ENCODE peak calls at places on chromosomes 13 and 19, in five cellular contexts. I, L, U, T and V are unnamed samples.
A peak's percentile ranks its signal among the peaks of the same experiment; 100 is the strongest.

GRCh38 chr19:3614858-3615505 is 8.3 kb upstream of the TBXA2R start:
- DNase-seq in I (no peak), L (no peak), U (no peak), T (no peak), V (no peak)

GRCh38 chr19:19434483-19435045 is 29.1 kb downstream of the GATAD2A start:
- DNase-seq in I (no peak), L (no peak), T (no peak), U (no peak), V (no peak)

GRCh38 chr13:94464771-94465170 is 14.7 kb downstream of the DCT start:
- DNase-seq in T (no peak), I (no peak), L (no peak), U (no peak), V (peak; percentile 52)

GRCh38 chr13:42740753-42741152 is 40.6 kb upstream of the FAM216B start:
- DNase-seq in T (peak; percentile 9), U (peak; percentile 31), L (no peak), I (peak; percentile 7), V (peak; percentile 76)

GRCh38 chr19:10288662-10289166 is 1.0 kb upstream of the ICAM5 start:
- DNase-seq in I (peak; percentile 7), L (peak; percentile 86), T (peak; percentile 83), U (no peak), V (peak; percentile 100)

GRCh38 chr19:6092329-6093286 is 17.7 kb downstream of the RFX2 start:
- DNase-seq in U (peak; percentile 73), I (peak; percentile 87), T (no peak), L (peak; percentile 41), V (no peak)

GRCh38 chr13:53010374-53011105 is 18.1 kb upstream of the OLFM4 start:
- DNase-seq in U (no peak), T (no peak), I (peak; percentile 68), L (no peak), V (no peak)

GRCh38 chr19:4575978-4576933 is 16.8 kb upstream of the SEMA6B start:
- DNase-seq in U (peak; percentile 66), I (peak; percentile 40), T (peak; percentile 85), L (peak; percentile 62), V (peak; percentile 86)

GRCh38 chr13:41064493-41064892 is 3.2 kb downstream of the WBP4 start:
- DNase-seq in I (no peak), L (no peak), T (no peak), U (no peak), V (no peak)

GRCh38 chr13:52617070-52618060 is 24.9 kb upstream of the HNRNPA1L2 start:
- DNase-seq in L (peak; percentile 92), U (peak; percentile 85), T (peak; percentile 88), I (peak; percentile 86), V (peak; percentile 96)

GRCh38 chr13:114096811-114097503 is 35.5 kb downstream of the RASA3 start:
- DNase-seq in I (peak; percentile 91), L (no peak), T (peak; percentile 59), U (no peak), V (no peak)

GRCh38 chr19:53596056-53596455 is 35.7 kb upstream of the DPRX start:
- DNase-seq in I (no peak), L (no peak), U (no peak), T (no peak), V (no peak)

GRCh38 chr13:108267338-108267737 is 2.2 kb upstream of the TNFSF13B start:
- DNase-seq in I (no peak), L (no peak), U (no peak), T (no peak), V (no peak)

GRCh38 chr19:58581227-58582141 is 8.3 kb upstream of the MZF1 start:
- DNase-seq in U (peak; percentile 85), L (peak; percentile 92), T (no peak), I (no peak), V (no peak)

GRCh38 chr13:97113231-97114001 is 108.7 kb upstream of the MBNL2 start:
- DNase-seq in T (no peak), U (no peak), L (no peak), I (peak; percentile 51), V (peak; percentile 20)

GRCh38 chr13:50574731-50575130 is 268.8 kb downstream of the DLEU7 start:
- DNase-seq in U (peak; percentile 68), T (no peak), L (no peak), I (no peak), V (no peak)

GRCh38 chr19:45340232-45340898 is at the start of gene KLC3:
- DNase-seq in L (no peak), I (peak; percentile 49), T (peak; percentile 70), U (no peak), V (peak; percentile 31)

GRCh38 chr19:3849092-3849491 is 19.7 kb downstream of the ZFR2 start:
- DNase-seq in L (peak; percentile 64), I (no peak), T (peak; percentile 57), U (no peak), V (peak; percentile 57)

GRCh38 chr13:34044660-34045080 is 226.7 kb downstream of the RFC3 start:
- DNase-seq in U (peak; percentile 57), I (no peak), L (no peak), T (no peak), V (no peak)

GRCh38 chr19:15871570-15871969 is 26.3 kb downstream of the CYP4F2 start:
- DNase-seq in U (no peak), T (no peak), I (no peak), L (peak; percentile 44), V (no peak)

GRCh38 chr19:38274734-38275133 is 10.4 kb downstream of the SPINT2 start:
- DNase-seq in I (no peak), U (no peak), T (no peak), L (no peak), V (no peak)

GRCh38 chr13:73096173-73097117 is 37.6 kb downstream of the KLF5 start:
- DNase-seq in T (no peak), U (peak; percentile 1), L (no peak), I (no peak), V (no peak)

GRCh38 chr19:2949939-2950285 is 5.1 kb upstream of the ZNF77 start:
- DNase-seq in T (peak; percentile 72), I (no peak), U (peak; percentile 54), L (peak; percentile 77), V (peak; percentile 97)